ENCODE peak calls at places on chromosomes 2 and 18, in nine cellular contexts. V is keratinocyte, J is endothelial cell, L is suprapubic skin, Y is sigmoid colon, G is astrocyte of the spinal cord, P is AG04450, U is coronary artery, C is neural crest cell. A is an unnamed sample.

GRCh38 chr2:178101321-178102079 is 10.7 kb upstream of the RBM45 start:
- DNase-seq in V (no peak), J (no peak), L (no peak), Y (no peak), G (no peak), P (no peak), U (no peak), C (no peak), A (no peak)

GRCh38 chr2:157185828-157186227 is 71.7 kb upstream of the GALNT5 start:
- DNase-seq in V (no peak), J (no peak), L (no peak), Y (no peak), G (peak; percentile 41), P (no peak), U (no peak), C (no peak), A (no peak)

GRCh38 chr2:168734199-168734746 is 68.2 kb upstream of the NOSTRIN start:
- DNase-seq in V (no peak), J (no peak), L (no peak), Y (no peak), G (no peak), P (no peak), U (no peak), C (no peak), A (no peak)

GRCh38 chr18:79515331-79515730 is 119.6 kb downstream of the NFATC1 start:
- DNase-seq in V (no peak), J (no peak), L (no peak), Y (peak; percentile 61), G (no peak), P (no peak), U (peak; percentile 61), C (no peak), A (peak; percentile 18)

GRCh38 chr2:27773959-27774358 is 2.4 kb downstream of the MRPL33 start:
- DNase-seq in V (no peak), J (no peak), L (no peak), Y (no peak), G (no peak), P (no peak), U (no peak), C (no peak), A (no peak)

GRCh38 chr2:37920570-37920969 is 4.5 kb upstream of the RMDN2 start:
- DNase-seq in V (no peak), J (no peak), L (no peak), Y (no peak), G (peak; percentile 70), P (no peak), U (no peak), C (no peak), A (no peak)

GRCh38 chr18:51711298-51711889 is 513.9 kb upstream of the MEX3C start:
- DNase-seq in V (no peak), J (no peak), L (no peak), Y (no peak), G (no peak), P (no peak), U (no peak), C (no peak), A (no peak)

GRCh38 chr2:47661310-47661709 is 121.6 kb upstream of the MSH6 start:
- DNase-seq in V (no peak), J (no peak), L (no peak), Y (no peak), G (no peak), P (no peak), U (no peak), C (no peak), A (no peak)

GRCh38 chr2:32553829-32554432 is 73.9 kb upstream of the TTC27 start:
- DNase-seq in V (no peak), J (no peak), L (no peak), Y (no peak), G (peak; percentile 67), P (peak; percentile 13), U (no peak), C (no peak), A (no peak)

GRCh38 chr2:204825054-204825453 is 279.8 kb downstream of the PARD3B start:
- DNase-seq in V (peak; percentile 33), J (no peak), L (no peak), Y (no peak), G (no peak), P (no peak), U (no peak), C (no peak), A (no peak)

GRCh38 chr2:78782196-78782595 is 243.3 kb upstream of the REG3G start:
- DNase-seq in V (no peak), J (no peak), L (no peak), Y (no peak), G (no peak), P (no peak), U (no peak), C (no peak), A (no peak)
- TF ChIP-seq CTCF in V (no peak), J (peak; percentile 16), L (no peak), Y (no peak), G (no peak), P (no peak), U (no peak), C (no peak), A (no peak)

GRCh38 chr2:228545041-228545440 is 363.6 kb upstream of the SPHKAP start:
- DNase-seq in V (no peak), J (no peak), L (no peak), Y (no peak), G (peak; percentile 36), P (no peak), U (no peak), C (no peak), A (no peak)

GRCh38 chr2:228540976-228541375 is 359.5 kb upstream of the SPHKAP start:
- DNase-seq in V (no peak), J (no peak), L (no peak), Y (no peak), G (no peak), P (no peak), U (no peak), C (no peak), A (no peak)

GRCh38 chr2:228543117-228543516 is 361.6 kb upstream of the SPHKAP start:
- DNase-seq in V (no peak), J (no peak), L (no peak), Y (no peak), G (no peak), P (no peak), U (no peak), C (no peak), A (no peak)

GRCh38 chr2:228542277-228542676 is 360.8 kb upstream of the SPHKAP start:
- DNase-seq in V (no peak), J (no peak), L (no peak), Y (no peak), G (no peak), P (no peak), U (no peak), C (no peak), A (no peak)

GRCh38 chr2:228541794-228542193 is 360.3 kb upstream of the SPHKAP start:
- DNase-seq in V (no peak), J (no peak), L (no peak), Y (no peak), G (peak; percentile 58), P (no peak), U (no peak), C (no peak), A (no peak)
- TF ChIP-seq CTCF in V (no peak), J (no peak), L (no peak), Y (no peak), G (no peak), P (no peak), U (no peak), C (no peak), A (no peak)

DNA sequence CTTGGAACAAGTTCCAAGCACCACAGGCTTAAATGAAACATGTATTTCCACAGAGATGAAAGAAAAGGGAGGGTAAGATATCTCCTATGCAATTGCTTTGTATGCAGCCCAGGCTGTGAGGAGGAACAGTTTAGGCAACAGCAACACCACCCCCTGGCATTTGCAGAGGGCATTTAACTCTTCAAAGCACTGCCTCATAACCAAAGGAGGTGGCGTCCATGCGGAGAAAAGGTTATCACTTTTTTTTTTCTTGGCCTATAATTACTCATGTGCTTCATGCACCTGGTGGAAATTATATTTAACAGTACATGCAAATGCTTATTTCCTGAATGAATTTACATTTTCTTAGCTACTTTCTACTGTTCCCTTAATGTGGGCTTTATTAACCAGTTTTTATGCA is 286.0 kb downstream of the LPIN1 start:
- DNase-seq in V (no peak), J (no peak), L (no peak), Y (no peak), G (no peak), P (no peak), U (no peak), C (no peak), A (no peak)
- TF ChIP-seq CTCF in V (no peak), J (no peak), L (no peak), Y (no peak), G (peak; percentile 15), P (no peak), U (no peak), C (no peak), A (no peak)

DNA sequence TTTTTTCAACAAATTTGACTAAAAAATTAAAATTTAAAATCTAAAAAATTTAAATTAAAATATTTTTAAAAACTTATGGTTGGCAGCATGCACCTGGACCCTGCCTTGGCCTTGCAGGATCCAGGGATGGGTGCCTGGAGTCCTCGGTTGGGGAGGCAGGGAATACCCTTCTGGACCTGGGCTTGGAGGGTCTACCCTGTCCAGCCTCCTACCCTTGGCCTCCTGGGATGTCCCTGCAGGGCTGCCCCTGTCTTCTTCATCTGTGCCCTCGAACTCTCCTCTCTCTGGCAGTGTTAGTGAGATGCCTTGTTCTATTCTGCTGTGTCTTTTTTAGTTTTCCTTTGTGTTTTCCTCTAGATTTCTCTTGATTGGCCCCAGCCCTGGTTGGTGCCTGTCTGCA is 68.9 kb upstream of the HAAO start:
- DNase-seq in V (no peak), J (no peak), L (no peak), Y (peak; percentile 58), G (no peak), P (no peak), U (no peak), C (no peak), A (no peak)
- TF ChIP-seq CTCF in V (no peak), J (no peak), L (no peak), Y (no peak), G (no peak), P (no peak), U (no peak), C (no peak), A (no peak)

DNA sequence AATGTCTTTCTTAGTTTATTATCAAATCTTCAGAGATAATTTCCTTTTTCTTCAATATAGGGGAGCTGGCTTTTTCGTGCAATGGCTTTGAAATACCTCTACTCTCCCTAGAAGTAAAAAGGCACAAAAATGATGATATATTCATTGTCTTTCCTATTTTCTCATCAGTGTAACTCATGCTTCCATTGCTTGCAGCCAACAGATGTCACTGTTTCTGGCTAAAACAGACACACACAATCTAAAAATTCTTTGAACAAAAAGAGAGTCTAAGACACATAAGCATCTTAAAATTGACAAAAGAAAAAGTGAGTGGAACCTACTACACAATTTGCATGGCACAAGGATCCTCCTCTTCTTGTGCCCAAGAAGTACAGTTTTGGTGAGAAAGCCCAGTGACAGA is 448.7 kb upstream of the VRK2 start:
- DNase-seq in V (no peak), J (no peak), L (no peak), Y (no peak), G (no peak), P (no peak), U (no peak), C (no peak), A (no peak)
- TF ChIP-seq CTCF in V (no peak), J (no peak), L (no peak), Y (no peak), G (no peak), P (no peak), U (no peak), C (no peak), A (no peak)

A was measured in CD14-positive monocyte.